ENCODE peak calls at places on chromosomes 11 and 22, in four cellular contexts. N, Z, A and M are unnamed samples. For H3K36me3, the result is how much of the 10 kb centered on the place peaks cover.

GRCh38 chr11:104968856-104969776 is 742 bp upstream of the CASP4 start:
- DNase-seq in Z (peak), N (peak), A (no peak), M (peak)

GRCh38 chr22:45493286-45493771 is 9.4 kb upstream of the FBLN1 start:
- DNase-seq in Z (no peak), N (peak), A (no peak), M (no peak)

GRCh38 chr22:39092111-39092867 is 4.8 kb upstream of the APOBEC3H start:
- DNase-seq in A (no peak), Z (no peak), N (no peak), M (no peak)

GRCh38 chr11:61730222-61730994 is 22.0 kb upstream of the MYRF start:
- DNase-seq in A (no peak), N (no peak), Z (no peak), M (no peak)

GRCh38 chr11:72599325-72600117 is 74.7 kb downstream of the PDE2A start:
- DNase-seq in N (no peak), Z (no peak), A (no peak), M (no peak)

GRCh38 chr22:40818747-40819662 is at the start of gene SLC25A17:
- DNase-seq in N (peak), A (peak), Z (peak), M (peak)

GRCh38 chr11:78370406-78371172 is 47.0 kb downstream of the GAB2 start:
- DNase-seq in Z (no peak), A (no peak), N (peak), M (no peak)

GRCh38 chr11:13091373-13091772 is 82.3 kb downstream of the RASSF10 start:
- DNase-seq in Z (no peak), N (no peak), A (no peak), M (no peak)

GRCh38 chr11:96306933-96307747 is 35.9 kb downstream of the MAML2 start:
- DNase-seq in Z (peak), N (peak), A (peak), M (peak)

GRCh38 chr11:16787035-16787744 is 48.7 kb downstream of the C11orf58 start:
- DNase-seq in N (no peak), A (no peak), Z (no peak), M (no peak)

GRCh38 chr22:30774566-30774965 is 79.9 kb downstream of the OSBP2 start:
- DNase-seq in A (no peak), Z (no peak), N (no peak), M (no peak)

GRCh38 chr22:27995801-27996528 is 76.9 kb upstream of the PITPNB start:
- DNase-seq in N (no peak), A (no peak), Z (peak), M (peak)
- H3K36me3 ChIP-seq in N (under half), A (under half), Z (under half), M (half or more)

DNA sequence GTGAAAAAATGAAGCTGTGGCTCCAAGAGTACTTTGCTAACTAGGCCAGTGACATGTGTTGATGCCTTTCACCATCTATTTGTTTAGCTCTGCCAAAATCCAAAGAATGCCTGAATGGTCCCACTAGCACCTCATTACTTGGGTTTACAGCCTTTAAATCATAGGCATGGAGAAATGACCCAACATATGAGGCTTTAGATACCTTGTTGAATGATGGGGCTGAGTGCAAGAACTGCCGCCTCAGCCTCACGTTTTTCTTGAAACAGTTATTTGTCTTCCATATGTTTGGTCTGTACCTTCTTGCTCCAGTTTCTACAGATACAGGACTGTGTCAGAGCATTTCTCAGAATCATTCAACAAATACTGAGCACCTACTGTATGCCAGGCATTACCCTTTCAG is 8.4 kb downstream of the RBM4 start:
- DNase-seq in A (no peak), Z (no peak), N (no peak), M (no peak)
- H3K36me3 ChIP-seq in A (half or more), Z (half or more), N (half or more), M (half or more)

DNA sequence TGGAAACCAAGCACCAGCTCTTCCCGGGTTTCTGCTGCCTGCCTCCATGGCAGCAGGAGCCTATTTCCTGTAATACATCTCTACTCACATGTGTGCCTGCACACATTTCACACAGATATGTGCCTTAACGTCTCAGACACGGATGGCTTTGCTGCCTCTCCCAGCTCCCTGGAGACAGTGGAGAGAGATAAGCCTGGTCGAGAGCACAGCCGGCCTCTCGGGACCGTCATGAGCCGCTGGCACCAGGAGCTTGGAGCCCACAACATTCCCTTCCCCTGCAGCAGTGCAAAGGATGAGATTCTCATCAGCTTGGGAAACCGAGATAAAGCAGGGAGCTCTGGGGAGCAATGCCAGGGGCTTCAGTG is 587.7 kb downstream of the BRD1 start:
- DNase-seq in A (no peak), N (no peak), Z (no peak), M (no peak)
- H3K36me3 ChIP-seq in A (under half), N (under half), Z (under half), M (under half)

GRCh38 chr11:995058-995751 is 41.3 kb downstream of the MUC6 start:
- DNase-seq in N (no peak), Z (no peak), A (no peak), M (no peak)
- H3K36me3 ChIP-seq in N (under half), Z (under half), A (under half), M (half or more)